ENCODE peak calls at places on chromosome 20, in five cellular contexts. One of them, this sample, is unnamed.

GRCh38 chr20:47481330-47482216 is 20.1 kb upstream of the NCOA3 start:
- DNase-seq in fibroblast of villous mesenchyme: no peak
- DNase-seq in skeletal muscle cell: no peak
- DNase-seq in HCEC 1CT: no peak
- DNase-seq in CD4-positive, alpha-beta memory T cell: no peak
- DNase-seq in this sample: no peak

GRCh38 chr20:31845300-31845863 is at the start of gene FOXS1:
- DNase-seq in CD4-positive, alpha-beta memory T cell: no peak
- DNase-seq in HCEC 1CT: no peak
- DNase-seq in fibroblast of villous mesenchyme: peak; percentile 57
- DNase-seq in skeletal muscle cell: no peak
- DNase-seq in this sample: no peak

GRCh38 chr20:3658708-3659491 is 4.3 kb downstream of the GFRA4 start:
- DNase-seq in skeletal muscle cell: no peak
- DNase-seq in CD4-positive, alpha-beta memory T cell: no peak
- DNase-seq in fibroblast of villous mesenchyme: no peak
- DNase-seq in HCEC 1CT: no peak
- DNase-seq in this sample: no peak

GRCh38 chr20:24796236-24796635 is 152.8 kb upstream of the CST7 start:
- DNase-seq in skeletal muscle cell: no peak
- DNase-seq in CD4-positive, alpha-beta memory T cell: no peak
- DNase-seq in HCEC 1CT: no peak
- DNase-seq in fibroblast of villous mesenchyme: no peak
- DNase-seq in this sample: no peak

GRCh38 chr20:62229667-62230066 is 8.7 kb upstream of the OSBPL2 start:
- DNase-seq in fibroblast of villous mesenchyme: no peak
- DNase-seq in CD4-positive, alpha-beta memory T cell: no peak
- DNase-seq in skeletal muscle cell: no peak
- DNase-seq in HCEC 1CT: no peak
- DNase-seq in this sample: no peak

GRCh38 chr20:12093062-12093796 is 175.5 kb downstream of the BTBD3 start:
- DNase-seq in CD4-positive, alpha-beta memory T cell: no peak
- DNase-seq in fibroblast of villous mesenchyme: no peak
- DNase-seq in HCEC 1CT: no peak
- DNase-seq in skeletal muscle cell: no peak
- DNase-seq in this sample: no peak

GRCh38 chr20:34743039-34743438 is 38.9 kb downstream of the TP53INP2 start:
- DNase-seq in CD4-positive, alpha-beta memory T cell: no peak
- DNase-seq in fibroblast of villous mesenchyme: no peak
- DNase-seq in HCEC 1CT: no peak
- DNase-seq in skeletal muscle cell: no peak
- DNase-seq in this sample: no peak

GRCh38 chr20:6513586-6513985 is 253.9 kb upstream of the BMP2 start:
- DNase-seq in HCEC 1CT: no peak
- DNase-seq in fibroblast of villous mesenchyme: no peak
- DNase-seq in CD4-positive, alpha-beta memory T cell: no peak
- DNase-seq in skeletal muscle cell: no peak
- DNase-seq in this sample: no peak

GRCh38 chr20:61628901-61629300 is 376.8 kb downstream of the CDH4 start:
- DNase-seq in skeletal muscle cell: peak; percentile 22
- DNase-seq in HCEC 1CT: no peak
- DNase-seq in CD4-positive, alpha-beta memory T cell: no peak
- DNase-seq in fibroblast of villous mesenchyme: no peak
- DNase-seq in this sample: no peak

GRCh38 chr20:50399003-50399916 is 110.9 kb upstream of the PTPN1 start:
- DNase-seq in HCEC 1CT: no peak
- DNase-seq in fibroblast of villous mesenchyme: peak; percentile 66
- DNase-seq in CD4-positive, alpha-beta memory T cell: no peak
- DNase-seq in skeletal muscle cell: no peak
- DNase-seq in this sample: peak; percentile 79

GRCh38 chr20:19915111-19915798 is 101.9 kb upstream of the NAA20 start:
- DNase-seq in skeletal muscle cell: peak; percentile 15
- DNase-seq in CD4-positive, alpha-beta memory T cell: no peak
- DNase-seq in HCEC 1CT: no peak
- DNase-seq in fibroblast of villous mesenchyme: no peak
- DNase-seq in this sample: no peak

GRCh38 chr20:6348908-6349307 is 226.1 kb upstream of the FERMT1 start:
- DNase-seq in fibroblast of villous mesenchyme: no peak
- DNase-seq in skeletal muscle cell: no peak
- DNase-seq in HCEC 1CT: no peak
- DNase-seq in CD4-positive, alpha-beta memory T cell: no peak
- DNase-seq in this sample: no peak

GRCh38 chr20:3238616-3239025 is 369 bp downstream of the SLC4A11 start:
- DNase-seq in HCEC 1CT: no peak
- DNase-seq in CD4-positive, alpha-beta memory T cell: peak; percentile 49
- DNase-seq in fibroblast of villous mesenchyme: peak; percentile 60
- DNase-seq in skeletal muscle cell: no peak
- DNase-seq in this sample: no peak

GRCh38 chr20:63903796-63904570 is 9.1 kb downstream of the DNAJC5 start:
- DNase-seq in HCEC 1CT: no peak
- DNase-seq in fibroblast of villous mesenchyme: no peak
- DNase-seq in skeletal muscle cell: no peak
- DNase-seq in CD4-positive, alpha-beta memory T cell: no peak
- DNase-seq in this sample: no peak

GRCh38 chr20:61308171-61308795 is 56.2 kb downstream of the CDH4 start:
- DNase-seq in HCEC 1CT: no peak
- DNase-seq in fibroblast of villous mesenchyme: no peak
- DNase-seq in CD4-positive, alpha-beta memory T cell: no peak
- DNase-seq in skeletal muscle cell: no peak
- DNase-seq in this sample: no peak

GRCh38 chr20:40286991-40287531 is 402.0 kb downstream of the MAFB start:
- DNase-seq in CD4-positive, alpha-beta memory T cell: no peak
- DNase-seq in skeletal muscle cell: no peak
- DNase-seq in fibroblast of villous mesenchyme: no peak
- DNase-seq in HCEC 1CT: no peak
- DNase-seq in this sample: peak; percentile 68

GRCh38 chr20:31712564-31713311 is 9.9 kb downstream of the BCL2L1 start:
- DNase-seq in HCEC 1CT: peak; percentile 83
- DNase-seq in CD4-positive, alpha-beta memory T cell: no peak
- DNase-seq in skeletal muscle cell: peak; percentile 84
- DNase-seq in fibroblast of villous mesenchyme: peak; percentile 78
- DNase-seq in this sample: peak; percentile 88

GRCh38 chr20:38208088-38208487 is 43.0 kb upstream of the TGM2 start:
- DNase-seq in fibroblast of villous mesenchyme: no peak
- DNase-seq in skeletal muscle cell: no peak
- DNase-seq in HCEC 1CT: no peak
- DNase-seq in CD4-positive, alpha-beta memory T cell: no peak
- DNase-seq in this sample: no peak

GRCh38 chr20:48635791-48636267 is 192.0 kb downstream of the PREX1 start:
- DNase-seq in HCEC 1CT: peak; percentile 30
- DNase-seq in CD4-positive, alpha-beta memory T cell: peak; percentile 59
- DNase-seq in fibroblast of villous mesenchyme: peak; percentile 50
- DNase-seq in skeletal muscle cell: no peak
- DNase-seq in this sample: no peak

GRCh38 chr20:52313335-52313963 is 121.9 kb upstream of the ZFP64 start:
- DNase-seq in skeletal muscle cell: no peak
- DNase-seq in fibroblast of villous mesenchyme: peak; percentile 41
- DNase-seq in HCEC 1CT: peak; percentile 26
- DNase-seq in CD4-positive, alpha-beta memory T cell: no peak
- DNase-seq in this sample: no peak

GRCh38 chr20:58141496-58141895 is 87.0 kb downstream of the ANKRD60 start:
- DNase-seq in CD4-positive, alpha-beta memory T cell: no peak
- DNase-seq in HCEC 1CT: no peak
- DNase-seq in fibroblast of villous mesenchyme: no peak
- DNase-seq in skeletal muscle cell: no peak
- DNase-seq in this sample: no peak

GRCh38 chr20:35007891-35008290 is 52.2 kb downstream of the MYH7B start:
- DNase-seq in fibroblast of villous mesenchyme: no peak
- DNase-seq in HCEC 1CT: no peak
- DNase-seq in CD4-positive, alpha-beta memory T cell: no peak
- DNase-seq in skeletal muscle cell: no peak
- DNase-seq in this sample: no peak

GRCh38 chr20:36927704-36928103 is 23.8 kb downstream of the SAMHD1 start:
- DNase-seq in HCEC 1CT: no peak
- DNase-seq in CD4-positive, alpha-beta memory T cell: no peak
- DNase-seq in skeletal muscle cell: no peak
- DNase-seq in fibroblast of villous mesenchyme: no peak
- DNase-seq in this sample: no peak

GRCh38 chr20:48381353-48382120 is 446.3 kb downstream of the PREX1 start:
- DNase-seq in HCEC 1CT: no peak
- DNase-seq in fibroblast of villous mesenchyme: no peak
- DNase-seq in CD4-positive, alpha-beta memory T cell: no peak
- DNase-seq in skeletal muscle cell: no peak
- DNase-seq in this sample: no peak

GRCh38 chr20:62315773-62316172 is 13.0 kb downstream of the ADRM1 start:
- DNase-seq in HCEC 1CT: no peak
- DNase-seq in skeletal muscle cell: no peak
- DNase-seq in CD4-positive, alpha-beta memory T cell: no peak
- DNase-seq in fibroblast of villous mesenchyme: no peak
- DNase-seq in this sample: no peak

This sample was measured in lung.